ENCODE peak calls at places on chromosomes 2 and 18, in five cellular contexts. C, T, O, V and K are unnamed samples.

GRCh38 chr2:56583796-56584313 is 400.1 kb downstream of the CCDC85A start:
- DNase-seq in O (no peak), V (no peak), T (no peak), C (no peak), K (no peak)

GRCh38 chr18:48220146-48220499 is 189.1 kb downstream of the ZBTB7C start:
- DNase-seq in C (no peak), T (no peak), O (no peak), V (no peak), K (no peak)

GRCh38 chr2:68832161-68832869 is 38.9 kb downstream of the BMP10 start:
- DNase-seq in O (no peak), C (no peak), V (peak; percentile 96), T (peak; percentile 29), K (peak; percentile 91)

GRCh38 chr2:1140389-1141003 is 189.8 kb downstream of the SNTG2 start:
- DNase-seq in T (no peak), C (peak; percentile 42), O (peak; percentile 26), V (peak; percentile 27), K (no peak)

GRCh38 chr18:47756364-47757016 is 174.0 kb downstream of the SMAD2 start:
- DNase-seq in C (peak; percentile 63), O (no peak), T (no peak), V (peak; percentile 66), K (no peak)

GRCh38 chr2:74536166-74536950 is 6.6 kb downstream of the HTRA2 start:
- DNase-seq in O (no peak), V (no peak), T (no peak), C (no peak), K (no peak)

GRCh38 chr18:6920099-6920955 is 190.8 kb downstream of the ARHGAP28 start:
- DNase-seq in C (peak; percentile 58), V (peak; percentile 53), O (no peak), T (peak; percentile 10), K (peak; percentile 29)

GRCh38 chr2:9905413-9905812 is 46.1 kb upstream of the GRHL1 start:
- DNase-seq in T (no peak), C (no peak), O (no peak), V (no peak), K (no peak)

GRCh38 chr2:195658541-195658890 is 1.5 kb downstream of the SLC39A10 start:
- DNase-seq in O (peak; percentile 8), C (no peak), V (peak; percentile 64), T (no peak), K (peak; percentile 46)

GRCh38 chr2:43240762-43241150 is 14.3 kb upstream of the ZFP36L2 start:
- DNase-seq in T (no peak), C (no peak), V (no peak), O (no peak), K (no peak)

GRCh38 chr2:106542730-106543359 is 55.7 kb downstream of the CD8B2 start:
- DNase-seq in V (peak; percentile 81), T (no peak), C (peak; percentile 70), O (peak; percentile 43), K (no peak)

GRCh38 chr2:226611944-226612318 is 187.7 kb downstream of the IRS1 start:
- DNase-seq in C (no peak), V (no peak), O (no peak), T (no peak), K (peak; percentile 39)

GRCh38 chr2:226548706-226549105 is 250.9 kb downstream of the IRS1 start:
- DNase-seq in C (no peak), T (no peak), O (no peak), V (no peak), K (no peak)

GRCh38 chr2:183112575-183112974 is 11.7 kb upstream of the NUP35 start:
- DNase-seq in V (no peak), O (no peak), C (no peak), T (no peak), K (no peak)

GRCh38 chr18:34370704-34371405 is 146.1 kb upstream of the NOL4 start:
- DNase-seq in O (no peak), T (no peak), C (no peak), V (no peak), K (no peak)

GRCh38 chr2:47089083-47089464 is 66.0 kb downstream of the STPG4 start:
- DNase-seq in C (no peak), O (no peak), T (no peak), V (no peak), K (no peak)

GRCh38 chr2:130372833-130373807 is 17.3 kb downstream of the PTPN18 start:
- DNase-seq in T (no peak), O (no peak), C (no peak), V (no peak), K (no peak)

GRCh38 chr2:169693344-169693743 is 861 bp downstream of the CFAP210 start:
- DNase-seq in O (no peak), T (no peak), C (no peak), V (peak; percentile 37), K (no peak)

GRCh38 chr18:76489081-76489480 is 6.0 kb downstream of the ZNF516 start:
- DNase-seq in O (no peak), T (no peak), C (no peak), V (no peak), K (no peak)
- H3K4me3 ChIP-seq in O (no peak overlapping the region), T (no peak overlapping the region), C (peak overlapping the region; percentile 11), V (peak overlapping the region; percentile 77), K (no peak overlapping the region)

GRCh38 chr2:97754690-97755346 is 41.4 kb downstream of the ZAP70 start:
- DNase-seq in V (no peak), C (no peak), O (no peak), T (no peak), K (no peak)
- H3K4me3 ChIP-seq in V (no peak overlapping the region), C (no peak overlapping the region), O (no peak overlapping the region), T (no peak overlapping the region), K (no peak overlapping the region)

GRCh38 chr2:120577896-120578295 is 157.8 kb upstream of the GLI2 start:
- DNase-seq in V (peak; percentile 38), T (no peak), C (no peak), O (no peak), K (no peak)

GRCh38 chr2:120574620-120575019 is 161.0 kb upstream of the GLI2 start:
- DNase-seq in V (no peak), C (no peak), T (no peak), O (no peak), K (no peak)

GRCh38 chr2:120578576-120579352 is 156.9 kb upstream of the GLI2 start:
- DNase-seq in T (no peak), V (peak; percentile 93), O (no peak), C (no peak), K (no peak)

GRCh38 chr2:120575966-120576365 is 159.7 kb upstream of the GLI2 start:
- DNase-seq in O (no peak), T (no peak), V (no peak), C (no peak), K (no peak)

GRCh38 chr2:120576509-120577474 is 158.9 kb upstream of the GLI2 start:
- DNase-seq in O (no peak), C (no peak), V (peak; percentile 81), T (no peak), K (no peak)
- H3K4me3 ChIP-seq in O (no peak overlapping the region), C (no peak overlapping the region), V (peak overlapping the region; percentile 27), T (no peak overlapping the region), K (no peak overlapping the region)

DNA sequence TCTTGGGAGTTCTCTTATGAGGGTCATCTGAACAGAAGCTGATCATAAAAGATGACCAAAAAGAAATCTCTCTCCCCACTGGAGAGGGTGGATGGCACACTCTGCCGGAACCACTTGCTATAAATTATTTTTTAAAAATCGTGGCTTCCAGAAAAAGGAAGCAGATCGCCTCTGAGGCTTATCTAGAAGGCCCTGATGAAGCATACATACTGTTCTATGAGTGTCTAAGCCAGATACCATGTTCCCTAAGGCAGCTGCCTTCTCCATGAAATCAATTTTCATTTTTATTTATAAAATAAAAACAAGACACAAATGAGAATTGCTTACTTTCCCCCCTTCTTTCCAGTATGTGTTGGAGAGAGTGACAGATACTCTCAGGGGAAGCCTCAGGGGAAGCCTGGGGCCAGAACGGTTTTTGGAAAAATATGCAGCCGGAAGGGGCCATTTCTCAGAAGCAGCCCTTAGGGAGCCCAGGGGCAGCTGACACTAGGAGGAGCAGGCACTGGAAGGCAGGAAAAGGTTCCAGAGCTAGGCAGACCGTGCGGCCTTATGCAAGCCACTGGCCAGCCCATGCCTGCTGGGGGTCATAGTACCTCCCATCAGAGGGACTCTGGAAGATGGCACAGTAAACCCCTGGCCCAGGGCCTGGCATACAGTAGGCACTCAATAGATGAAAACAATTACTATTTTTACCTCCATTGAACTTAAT is 130.6 kb downstream of the CABLES1 start:
- DNase-seq in T (no peak), C (no peak), V (no peak), O (no peak), K (no peak)
- H3K4me3 ChIP-seq in T (no peak overlapping the region), C (no peak overlapping the region), V (no peak overlapping the region), O (no peak overlapping the region), K (no peak overlapping the region)

DNA sequence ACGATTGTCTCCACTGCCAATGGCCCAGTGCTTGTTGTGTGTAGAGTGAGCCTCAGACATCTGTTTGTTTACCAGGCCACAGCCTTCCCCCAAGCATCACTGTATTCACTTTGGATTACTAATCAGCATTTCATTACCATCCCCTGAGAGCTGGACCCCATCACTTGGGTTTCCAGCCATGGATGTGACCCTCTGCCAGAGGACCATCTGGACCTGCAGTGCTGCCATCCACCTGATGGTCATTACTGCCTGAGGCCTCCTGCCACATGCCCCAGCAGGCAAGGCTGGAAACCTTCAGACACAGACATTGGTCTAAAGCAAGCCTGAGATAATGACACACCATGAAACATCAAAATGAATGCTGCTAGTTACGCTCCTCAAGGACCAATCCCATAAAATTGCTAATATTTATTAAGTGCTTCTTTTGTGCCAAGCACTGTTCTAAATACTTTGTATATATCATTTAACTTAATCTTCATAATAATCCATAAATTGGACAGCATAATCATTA is 2096.3 kb upstream of the CELF4 start:
- DNase-seq in C (no peak), T (no peak), V (no peak), O (no peak), K (no peak)
- H3K4me3 ChIP-seq in C (no peak overlapping the region), T (no peak overlapping the region), V (no peak overlapping the region), O (no peak overlapping the region), K (no peak overlapping the region)